ENCODE peak calls at places on chromosome 7, in five cellular contexts. S is germinal center; Q is ELR; W is progenitor cell of endocrine pancreas; I is stimulated activated CD4-positive, alpha-beta T cell treated with anti-CD3 and anti-CD28 coated beads, Interleukin-1b, Interleukin-23, amount 100 ng/mL, for 48 hours. G is an unnamed sample.

GRCh38 chr7:141113131-141113530 is 39.3 kb downstream of the TMEM178B start:
- DNase-seq in Q (no peak), W (no peak), S (no peak), I (no peak), G (no peak)

GRCh38 chr7:151245360-151246160 is 2.9 kb downstream of the SMARCD3 start:
- DNase-seq in Q (peak), W (peak), I (peak), S (peak), G (peak)

GRCh38 chr7:44194069-44194468 is 4.8 kb upstream of the GCK start:
- DNase-seq in S (no peak), I (peak), W (no peak), Q (peak), G (no peak)

GRCh38 chr7:148912758-148913541 is 28.9 kb upstream of the EZH2 start:
- DNase-seq in W (no peak), I (peak), S (no peak), Q (no peak), G (no peak)

GRCh38 chr7:44395067-44395466 is 69.7 kb upstream of the CAMK2B start:
- DNase-seq in I (no peak), S (no peak), W (no peak), Q (no peak), G (no peak)

GRCh38 chr7:144995495-144995894 is 159.6 kb upstream of the TPK1 start:
- DNase-seq in I (no peak), Q (no peak), S (no peak), W (no peak), G (no peak)

GRCh38 chr7:16916733-16917132 is 35.0 kb upstream of the AGR3 start:
- DNase-seq in I (no peak), S (peak), W (no peak), Q (no peak), G (no peak)

GRCh38 chr7:74477188-74477587 is 23.5 kb downstream of the GTF2IRD1 start:
- DNase-seq in I (no peak), S (no peak), W (no peak), Q (no peak), G (no peak)

GRCh38 chr7:127588697-127589482 is 679 bp downstream of the ARF5 start:
- DNase-seq in S (peak), Q (peak), I (peak), W (peak), G (peak)

GRCh38 chr7:5633161-5634106 is 148.0 kb downstream of the RNF216 start:
- DNase-seq in I (no peak), S (no peak), W (no peak), Q (no peak), G (no peak)

GRCh38 chr7:149495785-149496641 is 1.6 kb downstream of the ZNF746 start:
- DNase-seq in I (no peak), S (no peak), W (no peak), Q (peak), G (no peak)

GRCh38 chr7:77348371-77348813 is 67.8 kb downstream of the GSAP start:
- DNase-seq in S (no peak), W (no peak), Q (peak), I (no peak), G (no peak)

GRCh38 chr7:2100278-2101205 is 132.2 kb downstream of the MAD1L1 start:
- DNase-seq in W (no peak), I (peak), S (peak), Q (no peak), G (no peak)

GRCh38 chr7:82081644-82082224 is 311.9 kb upstream of the HGF start:
- DNase-seq in W (no peak), S (no peak), Q (no peak), I (no peak), G (no peak)

GRCh38 chr7:126606331-126606730 is 646.4 kb downstream of the GRM8 start:
- DNase-seq in W (no peak), I (no peak), S (no peak), Q (no peak), G (no peak)

GRCh38 chr7:147197006-147197405 is 1080.4 kb downstream of the CNTNAP2 start:
- DNase-seq in I (no peak), Q (peak), S (no peak), W (no peak), G (no peak)

GRCh38 chr7:137983308-137984008 is 18.4 kb downstream of the CREB3L2 start:
- DNase-seq in W (no peak), I (no peak), S (no peak), Q (no peak), G (no peak)

GRCh38 chr7:127530148-127530547 is 55.2 kb downstream of the GCC1 start:
- DNase-seq in Q (no peak), I (no peak), S (no peak), W (no peak), G (no peak)

GRCh38 chr7:2715341-2716231 is 27.6 kb downstream of the AMZ1 start:
- DNase-seq in I (peak), Q (no peak), S (no peak), W (no peak), G (no peak)

GRCh38 chr7:127391591-127392181 is 822 bp downstream of the ZNF800 start:
- DNase-seq in Q (peak), W (peak), I (peak), S (peak), G (no peak)

GRCh38 chr7:123647106-123647730 is 8.4 kb upstream of the LMOD2 start:
- DNase-seq in Q (peak), I (no peak), W (no peak), S (no peak), G (no peak)

GRCh38 chr7:67522504-67522903 is 525.9 kb downstream of the TYW1 start:
- DNase-seq in I (no peak), Q (no peak), W (no peak), S (no peak), G (no peak)

GRCh38 chr7:17247357-17247756 is 51.1 kb upstream of the AHR start:
- DNase-seq in S (no peak), W (no peak), I (no peak), Q (no peak), G (no peak)

GRCh38 chr7:94509879-94510581 is 421 bp downstream of the CASD1 start:
- DNase-seq in Q (peak), S (peak), I (peak), W (peak), G (peak)

GRCh38 chr7:116443101-116443523 is 56.4 kb upstream of the CAV2 start:
- DNase-seq in I (no peak), Q (peak), W (no peak), S (no peak), G (no peak)

GRCh38 chr7:371119-371778 is 81.3 kb downstream of the FOXL3 start:
- DNase-seq in W (no peak), I (no peak), Q (peak), S (no peak), G (no peak)

GRCh38 chr7:124275411-124275810 is 242.5 kb upstream of the TMEM229A start:
- DNase-seq in Q (no peak), S (no peak), W (no peak), I (no peak), G (peak)

GRCh38 chr7:114874170-114874569 is 47.7 kb upstream of the MDFIC start:
- DNase-seq in Q (no peak), W (no peak), S (no peak), I (no peak), G (no peak)

GRCh38 chr7:75688200-75689136 is 50.3 kb downstream of the HIP1 start:
- DNase-seq in Q (no peak), W (no peak), I (no peak), S (peak), G (no peak)

GRCh38 chr7:47377741-47378140 is 204.2 kb downstream of the TNS3 start:
- DNase-seq in S (no peak), W (no peak), Q (no peak), I (no peak), G (no peak)

G was measured in NCI-H1930.